ENCODE peak calls at places on chromosomes 1 and 21, in ten cellular contexts. M, R, E, C, X, V, P, L, J and B are unnamed samples.

GRCh38 chr1:81590171-81590570 is 210.6 kb upstream of the ADGRL2 start:
- DNase-seq in M (no peak), R (peak; percentile 73), E (no peak), C (no peak), X (no peak), V (no peak), P (no peak), L (no peak), J (no peak), B (no peak)

GRCh38 chr1:47842228-47842627 is 155.0 kb downstream of the TRABD2B start:
- DNase-seq in M (no peak), R (no peak), E (no peak), C (no peak), X (no peak), V (no peak), P (no peak), L (no peak), J (no peak), B (no peak)

GRCh38 chr1:6025269-6026094 is 20.2 kb upstream of the KCNAB2 start:
- DNase-seq in M (no peak), R (no peak), E (no peak), C (peak; percentile 41), X (no peak), V (no peak), P (peak; percentile 67), L (no peak), J (no peak), B (no peak)

GRCh38 chr1:162984699-162985098 is 84.5 kb upstream of the RGS4 start:
- DNase-seq in M (no peak), R (peak; percentile 47), E (no peak), C (no peak), X (no peak), V (no peak), P (no peak), L (no peak), J (no peak), B (no peak)

GRCh38 chr1:27611450-27611849 is 7.5 kb upstream of the AHDC1 start:
- DNase-seq in M (no peak), R (no peak), E (peak; percentile 36), C (no peak), X (no peak), V (no peak), P (no peak), L (no peak), J (no peak), B (no peak)

GRCh38 chr1:187514110-187514509 is 685.4 kb downstream of the PLA2G4A start:
- DNase-seq in M (no peak), R (no peak), E (no peak), C (no peak), X (no peak), V (no peak), P (no peak), L (no peak), J (no peak), B (no peak)

GRCh38 chr1:53148123-53148522 is 5.7 kb upstream of the SLC1A7 start:
- DNase-seq in M (no peak), R (peak; percentile 72), E (no peak), C (no peak), X (no peak), V (no peak), P (no peak), L (no peak), J (no peak), B (no peak)

GRCh38 chr21:38567577-38568360 is 69.5 kb upstream of the ERG start:
- DNase-seq in M (no peak), R (peak; percentile 33), E (no peak), C (no peak), X (no peak), V (no peak), P (no peak), L (no peak), J (no peak), B (no peak)

GRCh38 chr1:57683037-57683928 is 259.4 kb upstream of the DAB1 start:
- DNase-seq in M (no peak), R (no peak), E (no peak), C (no peak), X (no peak), V (no peak), P (no peak), L (no peak), J (no peak), B (no peak)

GRCh38 chr1:117899801-117900200 is 29.6 kb downstream of the GDAP2 start:
- DNase-seq in M (no peak), R (no peak), E (no peak), C (no peak), X (no peak), V (no peak), P (no peak), L (no peak), J (no peak), B (no peak)

GRCh38 chr1:7438921-7439655 is 332.0 kb upstream of the VAMP3 start:
- DNase-seq in M (no peak), R (no peak), E (no peak), C (no peak), X (no peak), V (no peak), P (no peak), L (no peak), J (no peak), B (no peak)

GRCh38 chr1:245116131-245116530 is 38.7 kb upstream of the KIF26B start:
- DNase-seq in M (no peak), R (no peak), E (no peak), C (no peak), X (no peak), V (no peak), P (no peak), L (no peak), J (no peak), B (no peak)

GRCh38 chr1:187078916-187079315 is 250.2 kb downstream of the PLA2G4A start:
- DNase-seq in M (no peak), R (no peak), E (no peak), C (no peak), X (no peak), V (no peak), P (no peak), L (no peak), J (no peak), B (no peak)

GRCh38 chr1:165481820-165482532 is 37.0 kb upstream of the RXRG start:
- DNase-seq in M (no peak), R (peak; percentile 91), E (peak; percentile 61), C (peak; percentile 37), X (no peak), V (no peak), P (no peak), L (peak; percentile 18), J (no peak), B (no peak)

GRCh38 chr1:67883069-67883468 is 49.8 kb upstream of the GNG12 start:
- DNase-seq in M (no peak), R (peak; percentile 95), E (peak; percentile 36), C (no peak), X (no peak), V (no peak), P (no peak), L (no peak), J (no peak), B (no peak)

GRCh38 chr1:85822696-85823095 is 114.5 kb upstream of the ZNHIT6 start:
- DNase-seq in M (no peak), R (peak; percentile 12), E (no peak), C (no peak), X (no peak), V (no peak), P (no peak), L (no peak), J (no peak), B (no peak)
- H3K4me3 ChIP-seq in M (no peak overlapping the region), R (no peak overlapping the region), E (no peak overlapping the region), C (no peak overlapping the region), X (no peak overlapping the region), V (no peak overlapping the region), P (no peak overlapping the region), L (no peak overlapping the region), J (no peak overlapping the region), B (no peak overlapping the region)

GRCh38 chr1:204286323-204286714 is 72.5 kb upstream of the GOLT1A start:
- DNase-seq in M (no peak), R (no peak), E (no peak), C (no peak), X (no peak), V (no peak), P (no peak), L (no peak), J (peak; percentile 11), B (peak; percentile 36)

GRCh38 chr1:204288061-204288588 is 71.6 kb downstream of the PLEKHA6 start:
- DNase-seq in M (peak; percentile 85), R (peak; percentile 54), E (peak; percentile 90), C (peak; percentile 63), X (no peak), V (peak; percentile 93), P (no peak), L (peak; percentile 72), J (no peak), B (no peak)

GRCh38 chr1:204286841-204287387 is 72.8 kb downstream of the PLEKHA6 start:
- DNase-seq in M (no peak), R (no peak), E (peak; percentile 30), C (peak; percentile 70), X (no peak), V (peak; percentile 82), P (no peak), L (no peak), J (peak; percentile 17), B (peak; percentile 78)

GRCh38 chr1:204285438-204286322 is 71.9 kb upstream of the GOLT1A start:
- DNase-seq in M (no peak), R (no peak), E (no peak), C (no peak), X (no peak), V (no peak), P (no peak), L (no peak), J (no peak), B (no peak)

GRCh38 chr1:204287466-204287881 is 72.3 kb downstream of the PLEKHA6 start:
- DNase-seq in M (no peak), R (no peak), E (peak; percentile 22), C (no peak), X (no peak), V (no peak), P (no peak), L (no peak), J (no peak), B (no peak)
- H3K4me3 ChIP-seq in M (no peak overlapping the region), R (no peak overlapping the region), E (peak overlapping the region; percentile 38), C (no peak overlapping the region), X (peak overlapping the region; percentile 53), V (peak overlapping the region; percentile 3), P (no peak overlapping the region), L (peak overlapping the region; percentile 2), J (no peak overlapping the region), B (peak overlapping the region; percentile 42)

GRCh38 chr1:23930861-23931471 is 17.8 kb upstream of the CNR2 start:
- DNase-seq in M (no peak), R (peak; percentile 75), E (no peak), C (no peak), X (no peak), V (no peak), P (no peak), L (no peak), J (peak; percentile 88), B (no peak)

GRCh38 chr1:23931481-23931880 is 18.3 kb upstream of the CNR2 start:
- DNase-seq in M (no peak), R (no peak), E (no peak), C (no peak), X (no peak), V (no peak), P (no peak), L (no peak), J (peak; percentile 73), B (no peak)

GRCh38 chr1:23936481-23937176 is 23.0 kb upstream of the PNRC2 start:
- DNase-seq in M (no peak), R (no peak), E (no peak), C (no peak), X (no peak), V (no peak), P (no peak), L (no peak), J (no peak), B (no peak)
- H3K4me3 ChIP-seq in M (no peak overlapping the region), R (no peak overlapping the region), E (no peak overlapping the region), C (no peak overlapping the region), X (no peak overlapping the region), V (no peak overlapping the region), P (no peak overlapping the region), L (no peak overlapping the region), J (no peak overlapping the region), B (no peak overlapping the region)

GRCh38 chr21:33914188-33914587 is 1.4 kb downstream of the ATP5PO start:
- DNase-seq in M (no peak), R (no peak), E (no peak), C (no peak), X (no peak), V (no peak), P (no peak), L (no peak), J (no peak), B (no peak)
- H3K4me3 ChIP-seq in M (no peak overlapping the region), R (no peak overlapping the region), E (no peak overlapping the region), C (peak overlapping the region; percentile 81), X (peak overlapping the region; percentile 78), V (no peak overlapping the region), P (peak overlapping the region; percentile 76), L (peak overlapping the region; percentile 99), J (peak overlapping the region; percentile 93), B (peak overlapping the region; percentile 96)